ENCODE peak calls at places on chromosomes 5 and 9, in eight cellular contexts. M, P, Z, L, R, W, U and A are unnamed samples.

GRCh38 chr9:78676623-78677022 is 379.7 kb downstream of the PSAT1 start:
- DNase-seq in R (peak; percentile 76), M (no peak), U (no peak), Z (no peak), L (no peak), P (no peak), W (no peak), A (no peak)

GRCh38 chr9:105877719-105878118 is 183.4 kb downstream of the TMEM38B start:
- DNase-seq in P (no peak), M (no peak), R (no peak), L (no peak), U (no peak), Z (no peak), W (no peak), A (peak; percentile 58)

GRCh38 chr5:66807743-66808142 is 211.6 kb downstream of the MAST4 start:
- DNase-seq in R (peak; percentile 55), U (no peak), W (no peak), M (no peak), P (peak; percentile 70), L (no peak), Z (no peak), A (no peak)

GRCh38 chr9:106450549-106450948 is 412.4 kb upstream of the ZNF462 start:
- DNase-seq in Z (no peak), L (no peak), P (no peak), M (no peak), R (no peak), U (no peak), W (no peak), A (no peak)

GRCh38 chr5:158976035-158976434 is 123.7 kb downstream of the EBF1 start:
- DNase-seq in U (no peak), W (no peak), Z (no peak), P (peak; percentile 33), M (peak; percentile 15), L (no peak), R (peak; percentile 88), A (no peak)

GRCh38 chr9:5879419-5880181 is 11.1 kb upstream of the MLANA start:
- DNase-seq in M (peak; percentile 57), P (peak; percentile 28), L (no peak), Z (no peak), R (peak; percentile 71), W (no peak), U (no peak), A (no peak)

GRCh38 chr9:116282598-116282997 is 129.0 kb downstream of the PAPPA start:
- DNase-seq in Z (no peak), P (no peak), W (no peak), L (no peak), U (no peak), M (no peak), R (no peak), A (no peak)

GRCh38 chr9:114722363-114722695 is 40.3 kb upstream of the TEX48 start:
- DNase-seq in U (no peak), M (no peak), P (no peak), Z (no peak), R (peak; percentile 31), L (no peak), W (no peak), A (peak; percentile 18)

GRCh38 chr5:154236-154635 is 37.1 kb upstream of the LRRC14B start:
- DNase-seq in W (no peak), R (no peak), L (no peak), U (no peak), Z (no peak), P (no peak), M (no peak), A (no peak)

GRCh38 chr5:53480474-53481353 is at the start of gene FST:
- DNase-seq in W (no peak), L (peak; percentile 45), U (no peak), R (peak; percentile 36), Z (peak; percentile 45), P (peak; percentile 64), M (no peak), A (no peak)